ENCODE peak calls at places on chromosomes 11 and 22, in five cellular contexts. H is ovary, Q is left ventricle myocardium inferior, N is foreskin fibroblast, O is T-cell. S is an unnamed sample.

GRCh38 chr22:49694462-49695260 is 133.0 kb downstream of the BRD1 start:
- DNase-seq in N (no peak), Q (no peak), H (no peak), O (no peak), S (no peak)

GRCh38 chr22:32206774-32207758 is 2.2 kb upstream of the RFPL2 start:
- DNase-seq in Q (no peak), H (no peak), N (peak; percentile 21), O (no peak), S (no peak)

GRCh38 chr11:64842851-64843841 is 1.3 kb downstream of the CDC42BPG start:
- DNase-seq in N (no peak), H (peak; percentile 58), Q (no peak), O (no peak), S (no peak)

GRCh38 chr11:19955660-19956059 is 204.6 kb downstream of the DBX1 start:
- DNase-seq in H (no peak), Q (no peak), N (no peak), O (no peak), S (no peak)

GRCh38 chr11:69361466-69361865 is 67.5 kb downstream of the MYEOV start:
- DNase-seq in N (no peak), H (no peak), O (no peak), Q (no peak), S (no peak)

GRCh38 chr11:9529333-9529648 is 44.2 kb upstream of the WEE1 start:
- DNase-seq in N (peak; percentile 66), Q (peak; percentile 26), O (no peak), H (peak; percentile 56), S (no peak)

GRCh38 chr11:115471367-115471766 is 32.8 kb downstream of the CADM1 start:
- DNase-seq in H (no peak), O (no peak), N (no peak), Q (no peak), S (no peak)

GRCh38 chr22:36398602-36399472 is 11.1 kb upstream of the MYH9 start:
- DNase-seq in N (peak; percentile 78), H (no peak), O (no peak), Q (no peak), S (no peak)

GRCh38 chr11:94305146-94305545 is 766 bp downstream of the IZUMO1R start:
- DNase-seq in N (peak; percentile 46), Q (no peak), O (no peak), H (no peak), S (no peak)

GRCh38 chr22:19120829-19121630 is 1.2 kb downstream of the DGCR2 start:
- DNase-seq in N (peak; percentile 53), H (no peak), Q (no peak), O (no peak), S (peak; percentile 40)

GRCh38 chr11:35619754-35620640 is 1.7 kb downstream of the FJX1 start:
- DNase-seq in H (no peak), N (peak; percentile 58), Q (peak; percentile 16), O (no peak), S (no peak)

S was measured in testis.